ENCODE peak calls at places on chromosomes 4 and X, in nine cellular contexts. T, R, Z, S, G, F, H, I and K are unnamed samples.

GRCh38 chr4:7423391-7423790 is 11.3 kb downstream of the PSAPL1 start:
- DNase-seq in T (no peak), F (no peak), H (no peak), I (no peak), S (no peak), G (no peak), R (no peak), Z (no peak), K (no peak)

GRCh38 chrX:112380541-112381278 is 298.1 kb upstream of the TRPC5 start:
- DNase-seq in G (no peak), R (no peak), Z (no peak), F (no peak), I (peak), S (no peak), T (no peak), H (no peak), K (no peak)

GRCh38 chrX:138037548-138037947 is 471.6 kb downstream of the ZIC3 start:
- DNase-seq in G (no peak), T (no peak), Z (no peak), H (no peak), S (no peak), R (no peak), F (no peak), I (no peak), K (no peak)

GRCh38 chr4:18850763-18851331 is 829.3 kb upstream of the LCORL start:
- DNase-seq in F (no peak), R (no peak), S (no peak), G (no peak), H (no peak), I (no peak), Z (peak), T (no peak), K (no peak)

GRCh38 chr4:185143596-185143969 is 517 bp downstream of the SLC25A4 start:
- DNase-seq in I (peak), S (peak), Z (peak), T (peak), R (peak), G (peak), H (peak), F (peak), K (peak)

GRCh38 chr4:8648296-8648695 is 55.7 kb downstream of the CPZ start:
- DNase-seq in F (no peak), R (no peak), I (no peak), T (no peak), H (no peak), S (no peak), G (no peak), Z (no peak), K (no peak)

GRCh38 chrX:39174761-39175417 is 373.6 kb downstream of the MID1IP1 start:
- DNase-seq in H (peak), R (no peak), G (no peak), F (peak), I (no peak), T (no peak), Z (no peak), S (peak), K (no peak)

GRCh38 chr4:182835006-182835740 is 82.0 kb downstream of the DCTD start:
- DNase-seq in G (no peak), S (no peak), F (no peak), T (no peak), I (no peak), Z (no peak), H (no peak), R (no peak), K (no peak)

GRCh38 chr4:89067407-89067806 is 10.4 kb upstream of the FAM13A start:
- DNase-seq in Z (peak), T (no peak), R (no peak), G (peak), F (no peak), H (no peak), I (no peak), S (no peak), K (no peak)

GRCh38 chrX:44039556-44039955 is 66.4 kb upstream of the NDP start:
- DNase-seq in S (no peak), F (no peak), R (no peak), H (no peak), I (no peak), T (no peak), Z (peak), G (no peak), K (no peak)

GRCh38 chr4:2630556-2631273 is 94.3 kb downstream of the FAM193A start:
- DNase-seq in I (no peak), Z (no peak), R (no peak), S (no peak), H (peak), F (no peak), T (no peak), G (no peak), K (no peak)

GRCh38 chr4:183636923-183637322 is 22.1 kb downstream of the RWDD4 start:
- DNase-seq in H (no peak), T (no peak), R (peak), S (peak), F (no peak), I (peak), G (peak), Z (peak), K (no peak)

GRCh38 chr4:24956091-24956490 is 43.2 kb upstream of the CCDC149 start:
- DNase-seq in H (no peak), I (no peak), S (no peak), T (no peak), G (no peak), F (no peak), R (no peak), Z (no peak), K (no peak)

GRCh38 chrX:18887821-18888205 is 96.1 kb downstream of the PHKA2 start:
- DNase-seq in H (no peak), S (no peak), T (no peak), R (no peak), Z (no peak), F (no peak), G (no peak), I (no peak), K (no peak)

GRCh38 chr4:16581117-16581516 is 317.3 kb downstream of the LDB2 start:
- DNase-seq in S (no peak), G (no peak), Z (no peak), T (no peak), I (no peak), F (no peak), R (no peak), H (no peak), K (no peak)

GRCh38 chr4:185204238-185204910 is 574 bp upstream of the CFAP97 start:
- DNase-seq in I (peak), R (no peak), F (no peak), T (peak), S (peak), G (peak), Z (peak), H (no peak), K (no peak)

GRCh38 chr4:152979731-152980330 is 43.7 kb downstream of the FHDC1 start:
- DNase-seq in S (no peak), G (no peak), T (no peak), H (no peak), F (no peak), R (no peak), I (no peak), Z (no peak), K (no peak)

GRCh38 chr4:7323872-7324650 is 110.7 kb downstream of the PSAPL1 start:
- DNase-seq in T (no peak), R (no peak), F (no peak), Z (no peak), I (peak), H (peak), S (no peak), G (no peak), K (peak)

GRCh38 chr4:182448281-182449151 is 205.3 kb downstream of the TENM3 start:
- DNase-seq in I (peak), R (peak), T (no peak), S (peak), H (peak), G (peak), Z (peak), F (peak), K (no peak)

GRCh38 chr4:94852601-94853000 is 94.8 kb downstream of the BMPR1B start:
- DNase-seq in T (no peak), R (no peak), I (no peak), F (no peak), G (peak), Z (no peak), S (peak), H (no peak), K (no peak)

GRCh38 chrX:16839852-16840460 is 30.2 kb downstream of the RBBP7 start:
- DNase-seq in T (no peak), I (peak), Z (peak), H (no peak), R (no peak), S (peak), G (peak), F (no peak), K (no peak)

GRCh38 chr4:73573794-73574528 is 46.3 kb downstream of the RASSF6 start:
- DNase-seq in R (peak), H (peak), S (peak), F (no peak), Z (peak), I (peak), T (peak), G (peak), K (no peak)

GRCh38 chrX:10199212-10199611 is 42.4 kb downstream of the CLCN4 start:
- DNase-seq in R (peak), T (peak), S (no peak), Z (no peak), I (no peak), G (no peak), H (peak), F (no peak), K (no peak)

GRCh38 chr4:73676881-73677323 is 56.7 kb upstream of the RASSF6 start:
- DNase-seq in Z (peak), H (no peak), R (no peak), T (peak), G (no peak), I (peak), S (peak), F (no peak), K (no peak)

GRCh38 chr4:55876387-55876786 is 22.9 kb downstream of the EXOC1 start:
- DNase-seq in S (no peak), G (no peak), T (no peak), F (no peak), R (no peak), H (no peak), I (no peak), Z (no peak), K (no peak)

GRCh38 chr4:56786955-56787354 is 34.5 kb downstream of the SPINK2 start:
- DNase-seq in F (no peak), S (peak), G (peak), H (peak), R (peak), T (no peak), Z (peak), I (peak), K (no peak)

GRCh38 chrX:1222511-1223252 is 10.2 kb upstream of the CRLF2 start:
- DNase-seq in I (peak), R (no peak), G (peak), T (no peak), H (no peak), S (no peak), F (no peak), Z (peak), K (no peak)

GRCh38 chrX:71859637-71860036 is 51.0 kb upstream of the NHSL2 start:
- DNase-seq in H (no peak), R (no peak), I (peak), T (peak), S (peak), F (no peak), G (peak), Z (peak), K (no peak)

GRCh38 chrX:130726661-130727060 is 176.3 kb downstream of the ENOX2 start:
- DNase-seq in I (peak), R (no peak), T (no peak), S (peak), G (peak), F (no peak), Z (peak), H (peak), K (no peak)

GRCh38 chrX:120604359-120604782 is 470 bp downstream of the MCTS1 start:
- DNase-seq in F (peak), T (peak), G (peak), Z (peak), S (peak), I (peak), H (no peak), R (no peak), K (peak)

GRCh38 chrX:74286950-74287349 is 17.0 kb upstream of the ZCCHC13 start:
- DNase-seq in I (peak), H (no peak), S (peak), G (peak), F (no peak), R (no peak), T (no peak), Z (peak), K (no peak)

GRCh38 chr4:67713531-67714247 is 12.7 kb upstream of the UBA6 start:
- DNase-seq in I (peak), G (peak), H (no peak), Z (peak), R (no peak), S (peak), T (no peak), F (no peak), K (no peak)